ENCODE peak calls at places on chromosomes 7 and 10, in nine cellular contexts. L is heart right ventricle; Z is CD4-positive, alpha-beta T cell; K is Panc1; R is keratinocyte; S is heart left ventricle; V is fibroblast of lung; E is PC-9; T is neural progenitor cell. H is an unnamed sample.

GRCh38 chr10:127034790-127035189 is 129.6 kb downstream of the DOCK1 start:
- DNase-seq in Z (no peak), E (no peak), S (no peak), R (no peak), K (no peak), T (peak), V (no peak), L (no peak), H (no peak)

GRCh38 chr7:110224643-110225042 is 866.3 kb upstream of the LRRN3 start:
- DNase-seq in L (no peak), K (no peak), Z (no peak), E (peak), R (no peak), S (no peak), V (no peak), T (no peak), H (no peak)

GRCh38 chr10:77888356-77888703 is 38.2 kb downstream of the DLG5 start:
- DNase-seq in R (no peak), E (no peak), T (no peak), S (no peak), K (no peak), Z (no peak), V (peak), L (no peak), H (no peak)

GRCh38 chr7:98027342-98028033 is 37.5 kb upstream of the OCM2 start:
- DNase-seq in V (no peak), S (no peak), Z (no peak), K (no peak), T (no peak), R (no peak), L (no peak), E (no peak), H (no peak)

GRCh38 chr7:151249034-151249731 is 689 bp upstream of the SMARCD3 start:
- DNase-seq in R (no peak), L (peak), Z (peak), S (peak), K (no peak), T (peak), V (peak), E (no peak), H (no peak)

GRCh38 chr10:44982114-44982460 is 3.5 kb upstream of the DEPP1 start:
- DNase-seq in K (no peak), S (peak), Z (no peak), R (no peak), T (no peak), E (no peak), V (no peak), L (no peak), H (no peak)

GRCh38 chr7:158190756-158191155 is 396.9 kb downstream of the PTPRN2 start:
- DNase-seq in T (no peak), L (no peak), E (no peak), Z (no peak), K (no peak), V (no peak), R (no peak), S (no peak), H (no peak)

GRCh38 chr10:54800677-54801480 is at the start of gene PCDH15:
- DNase-seq in S (peak), K (peak), E (no peak), R (no peak), V (peak), L (peak), Z (no peak), T (peak), H (peak)

GRCh38 chr10:132294561-132295320 is 13.0 kb downstream of the STK32C start:
- DNase-seq in K (no peak), T (peak), Z (no peak), V (no peak), L (no peak), R (no peak), E (no peak), S (no peak), H (peak)

GRCh38 chr7:51034531-51035264 is 252.0 kb upstream of the GRB10 start:
- DNase-seq in S (no peak), L (no peak), Z (no peak), E (peak), V (peak), K (no peak), T (peak), R (no peak), H (peak)

GRCh38 chr7:5425507-5426225 is 2.0 kb upstream of the TNRC18 start:
- DNase-seq in T (peak), L (peak), V (peak), E (peak), K (no peak), R (no peak), Z (no peak), S (peak), H (peak)

GRCh38 chr7:10128748-10129147 is 844.9 kb upstream of the PHF14 start:
- DNase-seq in Z (no peak), L (no peak), R (no peak), T (peak), V (peak), K (no peak), S (no peak), E (no peak), H (no peak)

GRCh38 chr10:23604613-23605012 is 165.7 kb downstream of the OTUD1 start:
- DNase-seq in S (no peak), E (no peak), K (no peak), V (no peak), T (no peak), L (no peak), Z (no peak), R (no peak), H (no peak)

GRCh38 chr10:82922755-82923154 is 1047.8 kb downstream of the NRG3 start:
- DNase-seq in V (no peak), R (no peak), T (no peak), L (no peak), E (no peak), Z (no peak), S (no peak), K (no peak), H (no peak)

GRCh38 chr10:8404721-8405120 is 350.2 kb downstream of the GATA3 start:
- DNase-seq in R (no peak), K (no peak), Z (no peak), V (no peak), T (no peak), S (no peak), L (no peak), E (peak), H (no peak)

GRCh38 chr10:80168679-80169380 is 36.3 kb downstream of the PLAC9 start:
- DNase-seq in L (no peak), S (no peak), T (peak), Z (no peak), R (no peak), K (no peak), E (no peak), V (no peak), H (no peak)

GRCh38 chr7:42426163-42426562 is 189.2 kb upstream of the GLI3 start:
- DNase-seq in K (no peak), S (no peak), L (no peak), E (no peak), R (no peak), T (no peak), Z (no peak), V (peak), H (no peak)

GRCh38 chr10:28632597-28632940 is 44.8 kb upstream of the BAMBI start:
- DNase-seq in K (no peak), R (no peak), S (no peak), E (no peak), V (no peak), T (no peak), Z (no peak), L (no peak), H (no peak)

GRCh38 chr10:97640174-97640867 is at the start of gene PI4K2A:
- DNase-seq in K (peak), V (peak), E (peak), S (peak), Z (peak), T (peak), R (peak), L (peak), H (peak)

GRCh38 chr7:8386926-8387550 is 46.4 kb upstream of the NXPH1 start:
- DNase-seq in L (no peak), V (no peak), R (no peak), E (peak), Z (no peak), S (no peak), K (no peak), T (no peak), H (no peak)

DNA sequence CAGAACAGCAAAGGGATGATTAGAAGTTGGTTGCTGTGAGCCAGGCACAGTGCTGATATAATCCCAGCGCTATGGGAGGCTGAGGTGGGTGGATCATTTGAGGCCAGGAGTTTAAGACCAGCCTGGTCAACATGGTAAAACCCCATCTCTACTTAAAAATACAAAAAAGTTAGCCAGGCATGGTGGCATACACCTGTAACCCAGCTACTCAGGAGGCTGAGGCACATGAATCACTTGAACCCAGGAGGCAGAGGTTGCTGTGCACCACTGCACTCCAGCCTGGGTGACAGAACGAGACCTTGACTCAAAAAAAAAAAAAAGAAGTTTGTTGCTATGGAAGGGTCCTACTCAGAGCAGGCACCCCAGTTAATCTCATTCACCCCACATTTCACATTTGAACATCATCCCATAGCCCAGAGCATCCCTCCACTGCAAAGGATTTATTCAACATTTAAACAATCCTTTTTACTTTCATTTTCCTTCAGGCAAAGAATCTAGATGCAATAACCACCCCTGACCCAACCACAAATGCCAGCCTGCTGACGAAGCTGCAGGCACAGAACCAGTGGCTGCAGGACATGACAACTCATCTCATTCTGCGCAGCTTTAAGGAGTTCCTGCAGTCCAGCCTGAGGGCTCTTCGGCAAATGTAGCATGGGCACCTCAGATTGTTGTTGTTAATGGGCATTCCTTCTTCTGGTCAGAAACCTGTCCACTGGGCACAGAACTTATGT is 4.1 kb downstream of the IL6 start:
- DNase-seq in S (no peak), V (peak), R (peak), Z (no peak), E (peak), L (no peak), T (no peak), K (peak), H (peak)
- H3K27ac ChIP-seq in S (no peak), V (peak), R (no peak), Z (no peak), E (peak), L (no peak), T (no peak), K (no peak), H (peak)

GRCh38 chr10:121616291-121616690 is 18.0 kb upstream of the FGFR2 start:
- DNase-seq in V (no peak), Z (no peak), L (no peak), K (no peak), S (no peak), E (no peak), T (no peak), R (no peak), H (no peak)

GRCh38 chr10:121615401-121615800 is 17.2 kb upstream of the FGFR2 start:
- DNase-seq in Z (no peak), V (no peak), S (peak), E (no peak), R (no peak), L (peak), K (no peak), T (no peak), H (no peak)

GRCh38 chr10:121615862-121616261 is 17.6 kb upstream of the FGFR2 start:
- DNase-seq in K (no peak), Z (no peak), S (no peak), E (no peak), L (no peak), R (no peak), V (no peak), T (no peak), H (no peak)

GRCh38 chr10:121618906-121619305 is 20.7 kb upstream of the FGFR2 start:
- DNase-seq in S (no peak), T (no peak), V (no peak), E (no peak), R (no peak), K (no peak), Z (no peak), L (no peak), H (no peak)

GRCh38 chr10:121617176-121617575 is 18.9 kb upstream of the FGFR2 start:
- DNase-seq in L (no peak), S (no peak), V (no peak), T (no peak), E (no peak), R (no peak), K (no peak), Z (no peak), H (no peak)
- TF ChIP-seq CTCF in L (no peak), S (no peak), V (no peak), T (no peak), E (no peak), R (no peak), K (no peak), Z (no peak), H (no peak)

DNA sequence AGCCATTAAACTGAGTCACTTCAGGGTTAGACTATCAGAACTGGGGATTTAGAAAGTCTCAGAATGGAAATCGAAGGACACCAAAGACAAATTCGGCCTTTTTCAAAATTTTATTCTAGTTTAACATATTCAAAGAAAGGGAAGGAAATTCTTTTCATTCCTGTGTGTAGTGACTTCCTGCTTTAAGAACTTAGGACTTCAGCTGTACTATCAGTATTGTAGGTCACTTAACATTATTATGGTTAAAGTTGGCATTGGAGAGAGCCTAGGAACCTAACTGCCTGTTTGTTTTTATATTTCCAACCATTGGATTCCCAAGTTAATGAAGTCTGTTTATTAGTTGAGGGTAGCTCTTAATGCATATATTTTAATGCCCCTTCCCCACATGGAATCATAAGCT is 63.7 kb downstream of the PTEN start:
- DNase-seq in S (no peak), L (no peak), E (no peak), T (no peak), V (no peak), Z (no peak), K (no peak), R (no peak), H (no peak)
- H3K27ac ChIP-seq in S (no peak), L (peak), E (no peak), T (no peak), V (no peak), Z (no peak), K (no peak), R (no peak), H (no peak)

GRCh38 chr10:22263106-22263505 is 45.3 kb upstream of the EBLN1 start:
- DNase-seq in R (no peak), S (no peak), E (no peak), T (no peak), K (no peak), Z (no peak), V (no peak), L (no peak), H (no peak)

GRCh38 chr10:22253578-22253882 is 35.7 kb upstream of the EBLN1 start:
- DNase-seq in K (no peak), Z (peak), L (peak), V (no peak), R (no peak), E (no peak), T (peak), S (no peak), H (no peak)

GRCh38 chr10:22258471-22258870 is 40.7 kb upstream of the EBLN1 start:
- DNase-seq in S (no peak), E (no peak), T (no peak), L (no peak), V (no peak), Z (no peak), R (no peak), K (no peak), H (no peak)

DNA sequence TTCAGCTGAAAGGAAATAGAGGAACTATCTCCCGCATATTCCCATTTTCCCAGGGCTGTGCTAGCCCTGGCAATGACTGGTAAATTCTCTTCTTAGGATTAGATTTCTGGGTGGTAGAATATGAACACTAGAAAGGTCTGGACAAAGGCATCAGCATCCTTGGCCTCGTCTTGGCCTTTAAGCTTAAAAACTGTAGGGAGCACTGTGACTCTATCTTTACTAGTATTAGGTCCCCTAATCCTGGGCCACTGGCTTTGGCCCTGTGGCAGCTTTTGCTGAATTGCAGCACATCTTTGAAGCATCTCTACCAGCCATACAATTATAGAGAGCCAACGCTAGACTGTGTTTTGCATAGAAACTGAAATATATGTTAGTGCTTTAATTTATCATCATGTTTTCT is 41.5 kb upstream of the EBLN1 start:
- DNase-seq in V (peak), E (no peak), L (no peak), S (no peak), T (peak), R (no peak), K (no peak), Z (no peak), H (no peak)
- TF ChIP-seq CTCF in V (no peak), E (no peak), L (no peak), S (no peak), T (peak), R (no peak), K (peak), Z (no peak), H (no peak)

DNA sequence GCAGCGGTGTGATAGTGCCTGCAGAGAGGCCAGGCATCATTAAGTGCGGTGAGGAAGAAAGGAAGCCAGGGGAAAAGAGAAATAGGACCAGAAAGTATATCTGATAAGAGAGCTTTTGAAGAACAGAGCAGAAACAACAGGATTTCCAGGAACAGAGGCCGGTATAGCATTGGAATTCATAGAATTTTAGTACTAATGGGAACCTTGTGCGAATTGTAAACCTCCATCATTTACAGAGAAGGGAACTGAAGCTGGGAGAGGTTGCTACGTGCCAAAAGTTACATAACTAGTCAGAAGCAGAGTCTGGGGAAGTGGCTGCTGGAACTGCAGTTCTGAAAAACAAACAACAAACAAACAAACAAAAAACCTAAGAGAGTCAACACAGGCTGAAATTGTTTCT is 5.5 kb upstream of the ZMYND11 start:
- DNase-seq in T (no peak), L (no peak), S (no peak), R (no peak), Z (no peak), K (no peak), E (no peak), V (no peak), H (no peak)
- H3K27ac ChIP-seq in T (no peak), L (no peak), S (no peak), R (no peak), Z (no peak), K (no peak), E (no peak), V (no peak), H (no peak)

DNA sequence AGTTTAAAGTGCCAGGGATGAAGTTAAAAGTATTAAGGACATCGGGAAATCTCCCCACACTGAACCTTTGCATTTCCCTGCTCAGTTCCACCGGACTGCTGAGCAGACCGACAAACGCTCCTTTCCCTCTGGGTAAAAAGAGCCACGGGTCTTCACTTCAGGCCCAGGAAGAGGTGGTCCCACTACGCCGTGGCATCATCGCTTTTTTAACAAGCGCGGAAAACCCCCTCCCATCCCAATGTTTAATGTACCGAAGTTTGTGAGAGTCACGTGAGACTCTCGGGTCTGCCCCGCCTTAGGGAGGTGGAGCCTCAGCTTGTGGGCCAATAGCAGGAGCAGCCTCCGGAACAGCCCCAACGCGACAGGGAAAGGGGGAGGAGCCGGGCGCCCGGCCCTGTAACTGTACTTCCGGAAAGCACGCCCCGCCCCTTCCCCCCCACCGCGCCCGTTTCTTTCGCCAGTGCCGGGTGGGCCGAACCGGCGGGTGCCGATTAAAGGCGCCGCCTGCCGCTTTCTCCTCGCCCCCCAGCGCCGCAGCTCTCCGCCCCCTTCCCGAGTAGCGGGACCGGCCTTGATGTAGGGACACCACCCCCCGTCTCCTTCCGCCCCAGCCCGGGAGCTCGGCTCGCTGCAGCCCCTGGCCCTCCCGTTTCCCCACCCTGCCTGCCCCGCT is 2.3 kb upstream of the TRIM8 start:
- DNase-seq in Z (peak), K (peak), R (peak), T (peak), E (peak), L (peak), S (peak), V (peak), H (peak)
- TF ChIP-seq CTCF in Z (no peak), K (no peak), R (no peak), T (no peak), E (no peak), L (no peak), S (no peak), V (no peak), H (no peak)

H was measured in RWPE1.